ENCODE peak calls at places on chromosome 20, in six cellular contexts. I is BJ, J is NAMALWA, B is GM12878, X is GM23248, Y is HepG2. Z is an unnamed sample.

GRCh38 chr20:44050925-44051660 is 135.9 kb downstream of the JPH2 start:
- DNase-seq in I (no peak), J (no peak), B (no peak), X (no peak), Y (no peak), Z (no peak)

GRCh38 chr20:6473197-6473596 is 294.3 kb upstream of the BMP2 start:
- DNase-seq in I (no peak), J (no peak), B (no peak), X (peak), Y (no peak), Z (no peak)

GRCh38 chr20:8601542-8601912 is 467.4 kb upstream of the PLCB4 start:
- DNase-seq in I (no peak), J (no peak), B (peak), X (no peak), Y (no peak), Z (no peak)

GRCh38 chr20:34124469-34125249 is 12.6 kb upstream of the EIF2S2 start:
- DNase-seq in I (no peak), J (peak), B (no peak), X (no peak), Y (no peak), Z (no peak)

GRCh38 chr20:1301031-1301529 is 27.9 kb downstream of the SDCBP2 start:
- DNase-seq in I (no peak), J (no peak), B (no peak), X (peak), Y (no peak), Z (no peak)

GRCh38 chr20:4220756-4221155 is 205.4 kb upstream of the RNF24 start:
- DNase-seq in I (no peak), J (no peak), B (no peak), X (no peak), Y (no peak), Z (no peak)

GRCh38 chr20:2217857-2218529 is 77.8 kb upstream of the TGM3 start:
- DNase-seq in I (no peak), J (peak), B (peak), X (no peak), Y (no peak), Z (no peak)

GRCh38 chr20:25244976-25245375 is 2.9 kb upstream of the PYGB start:
- DNase-seq in I (no peak), J (no peak), B (no peak), X (no peak), Y (no peak), Z (no peak)

GRCh38 chr20:63942250-63943006 is 13.8 kb downstream of the UCKL1 start:
- DNase-seq in I (no peak), J (peak), B (no peak), X (peak), Y (no peak), Z (no peak)

GRCh38 chr20:53642196-53643030 is 48.8 kb upstream of the ZNF217 start:
- DNase-seq in I (peak), J (peak), B (no peak), X (peak), Y (peak), Z (peak)

GRCh38 chr20:51661609-51662178 is 106.5 kb downstream of the ATP9A start:
- DNase-seq in I (no peak), J (no peak), B (no peak), X (peak), Y (peak), Z (peak)

GRCh38 chr20:53122853-53123252 is 150.7 kb downstream of the TSHZ2 start:
- DNase-seq in I (no peak), J (no peak), B (no peak), X (no peak), Y (no peak), Z (no peak)

GRCh38 chr20:61135266-61135665 is 116.8 kb upstream of the CDH4 start:
- DNase-seq in I (no peak), J (no peak), B (no peak), X (no peak), Y (no peak), Z (no peak)

GRCh38 chr20:40797425-40797824 is 108.4 kb upstream of the MAFB start:
- DNase-seq in I (no peak), J (peak), B (no peak), X (peak), Y (peak), Z (no peak)

GRCh38 chr20:15582146-15582776 is 991.0 kb downstream of the KIF16B start:
- DNase-seq in I (no peak), J (no peak), B (no peak), X (peak), Y (no peak), Z (no peak)

GRCh38 chr20:38275815-38276550 is 15.4 kb upstream of the KIAA1755 start:
- DNase-seq in I (peak), J (peak), B (no peak), X (peak), Y (peak), Z (no peak)

GRCh38 chr20:17557675-17558006 is 12.2 kb upstream of the DSTN start:
- DNase-seq in I (peak), J (no peak), B (no peak), X (peak), Y (peak), Z (no peak)

GRCh38 chr20:13492001-13492480 is 146.7 kb downstream of the TASP1 start:
- DNase-seq in I (peak), J (no peak), B (no peak), X (peak), Y (no peak), Z (peak)

GRCh38 chr20:32474967-32475819 is 109.9 kb downstream of the NOL4L start:
- DNase-seq in I (peak), J (no peak), B (no peak), X (peak), Y (peak), Z (peak)

GRCh38 chr20:46054606-46055005 is 25.6 kb downstream of the SLC12A5 start:
- DNase-seq in I (no peak), J (no peak), B (no peak), X (no peak), Y (no peak), Z (no peak)

GRCh38 chr20:44219791-44220190 is 9.2 kb upstream of the OSER1 start:
- DNase-seq in I (no peak), J (no peak), B (no peak), X (no peak), Y (no peak), Z (no peak)

GRCh38 chr20:53957421-53958172 is 112.8 kb downstream of the BCAS1 start:
- DNase-seq in I (no peak), J (no peak), B (no peak), X (peak), Y (no peak), Z (no peak)

GRCh38 chr20:58875541-58876134 is 23.1 kb downstream of the GNAS start:
- DNase-seq in I (no peak), J (no peak), B (no peak), X (peak), Y (no peak), Z (no peak)

GRCh38 chr20:62636446-62636845 is 5.9 kb upstream of the SLCO4A1 start:
- DNase-seq in I (no peak), J (no peak), B (no peak), X (no peak), Y (no peak), Z (no peak)

GRCh38 chr20:47789081-47789998 is 4.1 kb upstream of the SULF2 start:
- DNase-seq in I (peak), J (no peak), B (no peak), X (no peak), Y (no peak), Z (peak)

GRCh38 chr20:23152902-23153301 is 66.8 kb upstream of the CD93 start:
- DNase-seq in I (no peak), J (no peak), B (no peak), X (no peak), Y (no peak), Z (no peak)

GRCh38 chr20:46408281-46408731 is 1.9 kb upstream of the ELMO2 start:
- DNase-seq in I (no peak), J (no peak), B (no peak), X (no peak), Y (peak), Z (no peak)

GRCh38 chr20:20465259-20465658 is 97.4 kb downstream of the INSM1 start:
- DNase-seq in I (no peak), J (peak), B (no peak), X (peak), Y (no peak), Z (no peak)

GRCh38 chr20:14720251-14720650 is 382.8 kb upstream of the FLRT3 start:
- DNase-seq in I (no peak), J (no peak), B (no peak), X (no peak), Y (no peak), Z (no peak)

GRCh38 chr20:56393133-56393472 is 658 bp downstream of the CSTF1 start:
- DNase-seq in I (no peak), J (peak), B (no peak), X (peak), Y (no peak), Z (no peak)

GRCh38 chr20:2470051-2470431 is 548 bp downstream of the SNRPB start:
- DNase-seq in I (no peak), J (peak), B (peak), X (peak), Y (peak), Z (no peak)

GRCh38 chr20:10201321-10201870 is 17.2 kb upstream of the SNAP25 start:
- DNase-seq in I (no peak), J (no peak), B (no peak), X (no peak), Y (no peak), Z (no peak)

GRCh38 chr20:40991181-40991889 is 37.3 kb upstream of the TOP1 start:
- DNase-seq in I (no peak), J (peak), B (peak), X (no peak), Y (no peak), Z (no peak)

GRCh38 chr20:19888269-19888669 is 128.9 kb upstream of the NAA20 start:
- DNase-seq in I (no peak), J (no peak), B (no peak), X (no peak), Y (no peak), Z (no peak)

Z was measured in GM04504.